ENCODE peak calls at places on chromosomes 7 and 10, in ten cellular contexts. One of them, this sample, is unnamed.

GRCh38 chr10:87038286-87038717 is 18.2 kb downstream of the FAM25A start:
- DNase-seq in stimulated activated CD8-positive, alpha-beta memory T cell treated with anti-CD3 and anti-CD28 coated beads, Interleukin-12 subunit alpha, Interleukin-12 subunit beta, amount 100 ng/mL, for 1 hour: no peak
- DNase-seq in GM10248: no peak
- DNase-seq in NCI-H524 treated with DMSO at 0.1 percent for 48 hours: no peak
- DNase-seq in RPMI8226: no peak
- DNase-seq in stimulated activated CD4-positive, alpha-beta T cell treated with anti-CD3 and anti-CD28 coated beads, Interleukin-12 subunit alpha, Interleukin-12 subunit beta, amount 100 ng/mL, for 4 hours: no peak
- DNase-seq in NCI-H510A treated with DMSO at 0.1 percent for 48 hours: no peak
- DNase-seq in CD4-positive, alpha-beta T cell: no peak
- DNase-seq in NCI-H1092 treated with DMSO at 0.1 percent for 48 hours: no peak
- DNase-seq in GOT3: no peak
- DNase-seq in this sample: no peak

GRCh38 chr10:91883549-91884542 is 25.4 kb downstream of the FGFBP3 start:
- DNase-seq in NCI-H1092 treated with DMSO at 0.1 percent for 48 hours: peak
- DNase-seq in GM10248: no peak
- DNase-seq in CD4-positive, alpha-beta T cell: no peak
- DNase-seq in GOT3: no peak
- DNase-seq in RPMI8226: peak
- DNase-seq in NCI-H510A treated with DMSO at 0.1 percent for 48 hours: peak
- DNase-seq in stimulated activated CD8-positive, alpha-beta memory T cell treated with anti-CD3 and anti-CD28 coated beads, Interleukin-12 subunit alpha, Interleukin-12 subunit beta, amount 100 ng/mL, for 1 hour: no peak
- DNase-seq in stimulated activated CD4-positive, alpha-beta T cell treated with anti-CD3 and anti-CD28 coated beads, Interleukin-12 subunit alpha, Interleukin-12 subunit beta, amount 100 ng/mL, for 4 hours: no peak
- DNase-seq in NCI-H524 treated with DMSO at 0.1 percent for 48 hours: no peak
- DNase-seq in this sample: no peak

GRCh38 chr10:118251791-118252190 is 90.3 kb downstream of the FAM204A start:
- DNase-seq in NCI-H510A treated with DMSO at 0.1 percent for 48 hours: no peak
- DNase-seq in stimulated activated CD4-positive, alpha-beta T cell treated with anti-CD3 and anti-CD28 coated beads, Interleukin-12 subunit alpha, Interleukin-12 subunit beta, amount 100 ng/mL, for 4 hours: no peak
- DNase-seq in GOT3: no peak
- DNase-seq in RPMI8226: no peak
- DNase-seq in NCI-H1092 treated with DMSO at 0.1 percent for 48 hours: no peak
- DNase-seq in GM10248: no peak
- DNase-seq in CD4-positive, alpha-beta T cell: no peak
- DNase-seq in NCI-H524 treated with DMSO at 0.1 percent for 48 hours: no peak
- DNase-seq in stimulated activated CD8-positive, alpha-beta memory T cell treated with anti-CD3 and anti-CD28 coated beads, Interleukin-12 subunit alpha, Interleukin-12 subunit beta, amount 100 ng/mL, for 1 hour: no peak
- DNase-seq in this sample: no peak

GRCh38 chr7:77765906-77766800 is 32.1 kb downstream of the TMEM60 start:
- DNase-seq in stimulated activated CD8-positive, alpha-beta memory T cell treated with anti-CD3 and anti-CD28 coated beads, Interleukin-12 subunit alpha, Interleukin-12 subunit beta, amount 100 ng/mL, for 1 hour: no peak
- DNase-seq in GM10248: no peak
- DNase-seq in CD4-positive, alpha-beta T cell: no peak
- DNase-seq in NCI-H510A treated with DMSO at 0.1 percent for 48 hours: no peak
- DNase-seq in NCI-H1092 treated with DMSO at 0.1 percent for 48 hours: no peak
- DNase-seq in stimulated activated CD4-positive, alpha-beta T cell treated with anti-CD3 and anti-CD28 coated beads, Interleukin-12 subunit alpha, Interleukin-12 subunit beta, amount 100 ng/mL, for 4 hours: no peak
- DNase-seq in GOT3: no peak
- DNase-seq in RPMI8226: no peak
- DNase-seq in NCI-H524 treated with DMSO at 0.1 percent for 48 hours: no peak
- DNase-seq in this sample: no peak

GRCh38 chr10:6053816-6054581 is 8.2 kb downstream of the IL2RA start:
- DNase-seq in RPMI8226: no peak
- DNase-seq in NCI-H510A treated with DMSO at 0.1 percent for 48 hours: no peak
- DNase-seq in stimulated activated CD4-positive, alpha-beta T cell treated with anti-CD3 and anti-CD28 coated beads, Interleukin-12 subunit alpha, Interleukin-12 subunit beta, amount 100 ng/mL, for 4 hours: no peak
- DNase-seq in NCI-H524 treated with DMSO at 0.1 percent for 48 hours: no peak
- DNase-seq in stimulated activated CD8-positive, alpha-beta memory T cell treated with anti-CD3 and anti-CD28 coated beads, Interleukin-12 subunit alpha, Interleukin-12 subunit beta, amount 100 ng/mL, for 1 hour: no peak
- DNase-seq in GM10248: no peak
- DNase-seq in GOT3: no peak
- DNase-seq in NCI-H1092 treated with DMSO at 0.1 percent for 48 hours: no peak
- DNase-seq in CD4-positive, alpha-beta T cell: no peak
- DNase-seq in this sample: peak

GRCh38 chr10:69348824-69349541 is 67.7 kb downstream of the TACR2 start:
- DNase-seq in NCI-H524 treated with DMSO at 0.1 percent for 48 hours: no peak
- DNase-seq in GOT3: peak
- DNase-seq in stimulated activated CD8-positive, alpha-beta memory T cell treated with anti-CD3 and anti-CD28 coated beads, Interleukin-12 subunit alpha, Interleukin-12 subunit beta, amount 100 ng/mL, for 1 hour: no peak
- DNase-seq in RPMI8226: no peak
- DNase-seq in NCI-H510A treated with DMSO at 0.1 percent for 48 hours: peak
- DNase-seq in CD4-positive, alpha-beta T cell: no peak
- DNase-seq in NCI-H1092 treated with DMSO at 0.1 percent for 48 hours: peak
- DNase-seq in stimulated activated CD4-positive, alpha-beta T cell treated with anti-CD3 and anti-CD28 coated beads, Interleukin-12 subunit alpha, Interleukin-12 subunit beta, amount 100 ng/mL, for 4 hours: no peak
- DNase-seq in GM10248: no peak
- DNase-seq in this sample: no peak

GRCh38 chr7:88072036-88072714 is 138.1 kb downstream of the ADAM22 start:
- DNase-seq in NCI-H510A treated with DMSO at 0.1 percent for 48 hours: no peak
- DNase-seq in GM10248: peak
- DNase-seq in CD4-positive, alpha-beta T cell: no peak
- DNase-seq in stimulated activated CD8-positive, alpha-beta memory T cell treated with anti-CD3 and anti-CD28 coated beads, Interleukin-12 subunit alpha, Interleukin-12 subunit beta, amount 100 ng/mL, for 1 hour: no peak
- DNase-seq in NCI-H524 treated with DMSO at 0.1 percent for 48 hours: no peak
- DNase-seq in stimulated activated CD4-positive, alpha-beta T cell treated with anti-CD3 and anti-CD28 coated beads, Interleukin-12 subunit alpha, Interleukin-12 subunit beta, amount 100 ng/mL, for 4 hours: no peak
- DNase-seq in GOT3: no peak
- DNase-seq in NCI-H1092 treated with DMSO at 0.1 percent for 48 hours: no peak
- DNase-seq in RPMI8226: no peak
- DNase-seq in this sample: no peak

GRCh38 chr10:58778966-58779365 is 266.3 kb downstream of the BICC1 start:
- DNase-seq in NCI-H510A treated with DMSO at 0.1 percent for 48 hours: no peak
- DNase-seq in NCI-H524 treated with DMSO at 0.1 percent for 48 hours: no peak
- DNase-seq in stimulated activated CD8-positive, alpha-beta memory T cell treated with anti-CD3 and anti-CD28 coated beads, Interleukin-12 subunit alpha, Interleukin-12 subunit beta, amount 100 ng/mL, for 1 hour: no peak
- DNase-seq in stimulated activated CD4-positive, alpha-beta T cell treated with anti-CD3 and anti-CD28 coated beads, Interleukin-12 subunit alpha, Interleukin-12 subunit beta, amount 100 ng/mL, for 4 hours: no peak
- DNase-seq in CD4-positive, alpha-beta T cell: no peak
- DNase-seq in GOT3: no peak
- DNase-seq in NCI-H1092 treated with DMSO at 0.1 percent for 48 hours: no peak
- DNase-seq in RPMI8226: no peak
- DNase-seq in GM10248: no peak
- DNase-seq in this sample: no peak

GRCh38 chr7:77887567-77887966 is 89.0 kb downstream of the PHTF2 start:
- DNase-seq in RPMI8226: no peak
- DNase-seq in stimulated activated CD8-positive, alpha-beta memory T cell treated with anti-CD3 and anti-CD28 coated beads, Interleukin-12 subunit alpha, Interleukin-12 subunit beta, amount 100 ng/mL, for 1 hour: no peak
- DNase-seq in GOT3: no peak
- DNase-seq in stimulated activated CD4-positive, alpha-beta T cell treated with anti-CD3 and anti-CD28 coated beads, Interleukin-12 subunit alpha, Interleukin-12 subunit beta, amount 100 ng/mL, for 4 hours: no peak
- DNase-seq in NCI-H524 treated with DMSO at 0.1 percent for 48 hours: no peak
- DNase-seq in NCI-H1092 treated with DMSO at 0.1 percent for 48 hours: no peak
- DNase-seq in GM10248: no peak
- DNase-seq in CD4-positive, alpha-beta T cell: no peak
- DNase-seq in NCI-H510A treated with DMSO at 0.1 percent for 48 hours: no peak
- DNase-seq in this sample: no peak

GRCh38 chr7:130893441-130893894 is 159.5 kb upstream of the KLF14 start:
- DNase-seq in NCI-H1092 treated with DMSO at 0.1 percent for 48 hours: no peak
- DNase-seq in GOT3: no peak
- DNase-seq in NCI-H524 treated with DMSO at 0.1 percent for 48 hours: no peak
- DNase-seq in GM10248: no peak
- DNase-seq in CD4-positive, alpha-beta T cell: no peak
- DNase-seq in stimulated activated CD4-positive, alpha-beta T cell treated with anti-CD3 and anti-CD28 coated beads, Interleukin-12 subunit alpha, Interleukin-12 subunit beta, amount 100 ng/mL, for 4 hours: no peak
- DNase-seq in RPMI8226: no peak
- DNase-seq in stimulated activated CD8-positive, alpha-beta memory T cell treated with anti-CD3 and anti-CD28 coated beads, Interleukin-12 subunit alpha, Interleukin-12 subunit beta, amount 100 ng/mL, for 1 hour: no peak
- DNase-seq in NCI-H510A treated with DMSO at 0.1 percent for 48 hours: no peak
- DNase-seq in this sample: no peak

GRCh38 chr10:21943633-21944265 is 59.8 kb downstream of the DNAJC1 start:
- DNase-seq in stimulated activated CD4-positive, alpha-beta T cell treated with anti-CD3 and anti-CD28 coated beads, Interleukin-12 subunit alpha, Interleukin-12 subunit beta, amount 100 ng/mL, for 4 hours: no peak
- DNase-seq in CD4-positive, alpha-beta T cell: no peak
- DNase-seq in GM10248: no peak
- DNase-seq in stimulated activated CD8-positive, alpha-beta memory T cell treated with anti-CD3 and anti-CD28 coated beads, Interleukin-12 subunit alpha, Interleukin-12 subunit beta, amount 100 ng/mL, for 1 hour: no peak
- DNase-seq in NCI-H524 treated with DMSO at 0.1 percent for 48 hours: no peak
- DNase-seq in NCI-H1092 treated with DMSO at 0.1 percent for 48 hours: no peak
- DNase-seq in RPMI8226: peak
- DNase-seq in NCI-H510A treated with DMSO at 0.1 percent for 48 hours: no peak
- DNase-seq in GOT3: no peak
- DNase-seq in this sample: no peak

GRCh38 chr10:115606081-115606480 is 512.9 kb downstream of the ATRNL1 start:
- DNase-seq in NCI-H510A treated with DMSO at 0.1 percent for 48 hours: no peak
- DNase-seq in CD4-positive, alpha-beta T cell: no peak
- DNase-seq in stimulated activated CD4-positive, alpha-beta T cell treated with anti-CD3 and anti-CD28 coated beads, Interleukin-12 subunit alpha, Interleukin-12 subunit beta, amount 100 ng/mL, for 4 hours: no peak
- DNase-seq in NCI-H524 treated with DMSO at 0.1 percent for 48 hours: no peak
- DNase-seq in NCI-H1092 treated with DMSO at 0.1 percent for 48 hours: no peak
- DNase-seq in stimulated activated CD8-positive, alpha-beta memory T cell treated with anti-CD3 and anti-CD28 coated beads, Interleukin-12 subunit alpha, Interleukin-12 subunit beta, amount 100 ng/mL, for 1 hour: no peak
- DNase-seq in RPMI8226: no peak
- DNase-seq in GM10248: no peak
- DNase-seq in GOT3: no peak
- DNase-seq in this sample: no peak

GRCh38 chr10:124152139-124152780 is 58.9 kb upstream of the CHST15 start:
- DNase-seq in NCI-H524 treated with DMSO at 0.1 percent for 48 hours: no peak
- DNase-seq in NCI-H510A treated with DMSO at 0.1 percent for 48 hours: peak
- DNase-seq in NCI-H1092 treated with DMSO at 0.1 percent for 48 hours: no peak
- DNase-seq in CD4-positive, alpha-beta T cell: no peak
- DNase-seq in RPMI8226: peak
- DNase-seq in GM10248: no peak
- DNase-seq in stimulated activated CD4-positive, alpha-beta T cell treated with anti-CD3 and anti-CD28 coated beads, Interleukin-12 subunit alpha, Interleukin-12 subunit beta, amount 100 ng/mL, for 4 hours: no peak
- DNase-seq in stimulated activated CD8-positive, alpha-beta memory T cell treated with anti-CD3 and anti-CD28 coated beads, Interleukin-12 subunit alpha, Interleukin-12 subunit beta, amount 100 ng/mL, for 1 hour: no peak
- DNase-seq in GOT3: peak
- DNase-seq in this sample: peak

GRCh38 chr7:92747041-92747835 is 89.1 kb downstream of the CDK6 start:
- DNase-seq in GM10248: no peak
- DNase-seq in stimulated activated CD4-positive, alpha-beta T cell treated with anti-CD3 and anti-CD28 coated beads, Interleukin-12 subunit alpha, Interleukin-12 subunit beta, amount 100 ng/mL, for 4 hours: no peak
- DNase-seq in CD4-positive, alpha-beta T cell: no peak
- DNase-seq in NCI-H1092 treated with DMSO at 0.1 percent for 48 hours: no peak
- DNase-seq in NCI-H510A treated with DMSO at 0.1 percent for 48 hours: no peak
- DNase-seq in NCI-H524 treated with DMSO at 0.1 percent for 48 hours: no peak
- DNase-seq in GOT3: no peak
- DNase-seq in RPMI8226: no peak
- DNase-seq in stimulated activated CD8-positive, alpha-beta memory T cell treated with anti-CD3 and anti-CD28 coated beads, Interleukin-12 subunit alpha, Interleukin-12 subunit beta, amount 100 ng/mL, for 1 hour: no peak
- DNase-seq in this sample: no peak

GRCh38 chr7:82778021-82778420 is 334.4 kb upstream of the CACNA2D1 start:
- DNase-seq in NCI-H510A treated with DMSO at 0.1 percent for 48 hours: no peak
- DNase-seq in CD4-positive, alpha-beta T cell: no peak
- DNase-seq in GOT3: no peak
- DNase-seq in NCI-H1092 treated with DMSO at 0.1 percent for 48 hours: no peak
- DNase-seq in GM10248: no peak
- DNase-seq in stimulated activated CD4-positive, alpha-beta T cell treated with anti-CD3 and anti-CD28 coated beads, Interleukin-12 subunit alpha, Interleukin-12 subunit beta, amount 100 ng/mL, for 4 hours: no peak
- DNase-seq in RPMI8226: no peak
- DNase-seq in stimulated activated CD8-positive, alpha-beta memory T cell treated with anti-CD3 and anti-CD28 coated beads, Interleukin-12 subunit alpha, Interleukin-12 subunit beta, amount 100 ng/mL, for 1 hour: no peak
- DNase-seq in NCI-H524 treated with DMSO at 0.1 percent for 48 hours: no peak
- DNase-seq in this sample: no peak

GRCh38 chr10:128451879-128452278 is 325.7 kb upstream of the MKI67 start:
- DNase-seq in GM10248: no peak
- DNase-seq in stimulated activated CD8-positive, alpha-beta memory T cell treated with anti-CD3 and anti-CD28 coated beads, Interleukin-12 subunit alpha, Interleukin-12 subunit beta, amount 100 ng/mL, for 1 hour: no peak
- DNase-seq in NCI-H1092 treated with DMSO at 0.1 percent for 48 hours: no peak
- DNase-seq in RPMI8226: no peak
- DNase-seq in NCI-H510A treated with DMSO at 0.1 percent for 48 hours: no peak
- DNase-seq in GOT3: no peak
- DNase-seq in NCI-H524 treated with DMSO at 0.1 percent for 48 hours: no peak
- DNase-seq in stimulated activated CD4-positive, alpha-beta T cell treated with anti-CD3 and anti-CD28 coated beads, Interleukin-12 subunit alpha, Interleukin-12 subunit beta, amount 100 ng/mL, for 4 hours: no peak
- DNase-seq in CD4-positive, alpha-beta T cell: no peak
- DNase-seq in this sample: peak

GRCh38 chr10:17343118-17343517 is 111.3 kb downstream of the ST8SIA6 start:
- DNase-seq in stimulated activated CD4-positive, alpha-beta T cell treated with anti-CD3 and anti-CD28 coated beads, Interleukin-12 subunit alpha, Interleukin-12 subunit beta, amount 100 ng/mL, for 4 hours: no peak
- DNase-seq in CD4-positive, alpha-beta T cell: no peak
- DNase-seq in GOT3: no peak
- DNase-seq in stimulated activated CD8-positive, alpha-beta memory T cell treated with anti-CD3 and anti-CD28 coated beads, Interleukin-12 subunit alpha, Interleukin-12 subunit beta, amount 100 ng/mL, for 1 hour: no peak
- DNase-seq in RPMI8226: no peak
- DNase-seq in NCI-H524 treated with DMSO at 0.1 percent for 48 hours: no peak
- DNase-seq in NCI-H1092 treated with DMSO at 0.1 percent for 48 hours: no peak
- DNase-seq in GM10248: no peak
- DNase-seq in NCI-H510A treated with DMSO at 0.1 percent for 48 hours: no peak
- DNase-seq in this sample: no peak

GRCh38 chr7:108413782-108414492 is 42.3 kb downstream of the NRCAM start:
- DNase-seq in NCI-H524 treated with DMSO at 0.1 percent for 48 hours: no peak
- DNase-seq in RPMI8226: no peak
- DNase-seq in GM10248: no peak
- DNase-seq in stimulated activated CD4-positive, alpha-beta T cell treated with anti-CD3 and anti-CD28 coated beads, Interleukin-12 subunit alpha, Interleukin-12 subunit beta, amount 100 ng/mL, for 4 hours: no peak
- DNase-seq in CD4-positive, alpha-beta T cell: no peak
- DNase-seq in GOT3: no peak
- DNase-seq in NCI-H510A treated with DMSO at 0.1 percent for 48 hours: no peak
- DNase-seq in stimulated activated CD8-positive, alpha-beta memory T cell treated with anti-CD3 and anti-CD28 coated beads, Interleukin-12 subunit alpha, Interleukin-12 subunit beta, amount 100 ng/mL, for 1 hour: no peak
- DNase-seq in NCI-H1092 treated with DMSO at 0.1 percent for 48 hours: no peak
- DNase-seq in this sample: no peak

GRCh38 chr7:36430881-36431280 is 41.2 kb downstream of the ANLN start:
- DNase-seq in RPMI8226: no peak
- DNase-seq in GM10248: no peak
- DNase-seq in NCI-H1092 treated with DMSO at 0.1 percent for 48 hours: no peak
- DNase-seq in GOT3: no peak
- DNase-seq in stimulated activated CD4-positive, alpha-beta T cell treated with anti-CD3 and anti-CD28 coated beads, Interleukin-12 subunit alpha, Interleukin-12 subunit beta, amount 100 ng/mL, for 4 hours: no peak
- DNase-seq in NCI-H510A treated with DMSO at 0.1 percent for 48 hours: no peak
- DNase-seq in CD4-positive, alpha-beta T cell: no peak
- DNase-seq in NCI-H524 treated with DMSO at 0.1 percent for 48 hours: no peak
- DNase-seq in stimulated activated CD8-positive, alpha-beta memory T cell treated with anti-CD3 and anti-CD28 coated beads, Interleukin-12 subunit alpha, Interleukin-12 subunit beta, amount 100 ng/mL, for 1 hour: no peak
- DNase-seq in this sample: no peak

GRCh38 chr10:119166564-119166963 is 1.1 kb upstream of the SFXN4 start:
- DNase-seq in NCI-H524 treated with DMSO at 0.1 percent for 48 hours: no peak
- DNase-seq in GOT3: no peak
- DNase-seq in CD4-positive, alpha-beta T cell: no peak
- DNase-seq in RPMI8226: no peak
- DNase-seq in NCI-H510A treated with DMSO at 0.1 percent for 48 hours: peak
- DNase-seq in stimulated activated CD8-positive, alpha-beta memory T cell treated with anti-CD3 and anti-CD28 coated beads, Interleukin-12 subunit alpha, Interleukin-12 subunit beta, amount 100 ng/mL, for 1 hour: no peak
- DNase-seq in stimulated activated CD4-positive, alpha-beta T cell treated with anti-CD3 and anti-CD28 coated beads, Interleukin-12 subunit alpha, Interleukin-12 subunit beta, amount 100 ng/mL, for 4 hours: no peak
- DNase-seq in GM10248: no peak
- DNase-seq in NCI-H1092 treated with DMSO at 0.1 percent for 48 hours: no peak
- DNase-seq in this sample: no peak

GRCh38 chr7:150379590-150380379 is 655 bp downstream of the ZNF775 start:
- DNase-seq in NCI-H510A treated with DMSO at 0.1 percent for 48 hours: peak
- DNase-seq in GM10248: no peak
- DNase-seq in GOT3: no peak
- DNase-seq in NCI-H524 treated with DMSO at 0.1 percent for 48 hours: no peak
- DNase-seq in RPMI8226: peak
- DNase-seq in stimulated activated CD8-positive, alpha-beta memory T cell treated with anti-CD3 and anti-CD28 coated beads, Interleukin-12 subunit alpha, Interleukin-12 subunit beta, amount 100 ng/mL, for 1 hour: no peak
- DNase-seq in CD4-positive, alpha-beta T cell: no peak
- DNase-seq in stimulated activated CD4-positive, alpha-beta T cell treated with anti-CD3 and anti-CD28 coated beads, Interleukin-12 subunit alpha, Interleukin-12 subunit beta, amount 100 ng/mL, for 4 hours: no peak
- DNase-seq in NCI-H1092 treated with DMSO at 0.1 percent for 48 hours: peak
- DNase-seq in this sample: no peak

GRCh38 chr7:155409980-155410379 is 47.9 kb upstream of the EN2 start:
- DNase-seq in RPMI8226: no peak
- DNase-seq in NCI-H1092 treated with DMSO at 0.1 percent for 48 hours: no peak
- DNase-seq in NCI-H524 treated with DMSO at 0.1 percent for 48 hours: no peak
- DNase-seq in GOT3: no peak
- DNase-seq in stimulated activated CD8-positive, alpha-beta memory T cell treated with anti-CD3 and anti-CD28 coated beads, Interleukin-12 subunit alpha, Interleukin-12 subunit beta, amount 100 ng/mL, for 1 hour: no peak
- DNase-seq in CD4-positive, alpha-beta T cell: no peak
- DNase-seq in NCI-H510A treated with DMSO at 0.1 percent for 48 hours: no peak
- DNase-seq in GM10248: no peak
- DNase-seq in stimulated activated CD4-positive, alpha-beta T cell treated with anti-CD3 and anti-CD28 coated beads, Interleukin-12 subunit alpha, Interleukin-12 subunit beta, amount 100 ng/mL, for 4 hours: no peak
- DNase-seq in this sample: no peak

GRCh38 chr10:1040133-1040532 is 8.8 kb downstream of the IDI1 start:
- DNase-seq in NCI-H510A treated with DMSO at 0.1 percent for 48 hours: no peak
- DNase-seq in NCI-H524 treated with DMSO at 0.1 percent for 48 hours: no peak
- DNase-seq in stimulated activated CD4-positive, alpha-beta T cell treated with anti-CD3 and anti-CD28 coated beads, Interleukin-12 subunit alpha, Interleukin-12 subunit beta, amount 100 ng/mL, for 4 hours: no peak
- DNase-seq in stimulated activated CD8-positive, alpha-beta memory T cell treated with anti-CD3 and anti-CD28 coated beads, Interleukin-12 subunit alpha, Interleukin-12 subunit beta, amount 100 ng/mL, for 1 hour: no peak
- DNase-seq in GOT3: no peak
- DNase-seq in NCI-H1092 treated with DMSO at 0.1 percent for 48 hours: no peak
- DNase-seq in GM10248: no peak
- DNase-seq in CD4-positive, alpha-beta T cell: no peak
- DNase-seq in RPMI8226: no peak
- DNase-seq in this sample: no peak

GRCh38 chr7:14020339-14020900 is 31.0 kb upstream of the ETV1 start:
- DNase-seq in NCI-H524 treated with DMSO at 0.1 percent for 48 hours: no peak
- DNase-seq in GM10248: no peak
- DNase-seq in GOT3: no peak
- DNase-seq in NCI-H1092 treated with DMSO at 0.1 percent for 48 hours: no peak
- DNase-seq in RPMI8226: no peak
- DNase-seq in stimulated activated CD8-positive, alpha-beta memory T cell treated with anti-CD3 and anti-CD28 coated beads, Interleukin-12 subunit alpha, Interleukin-12 subunit beta, amount 100 ng/mL, for 1 hour: no peak
- DNase-seq in CD4-positive, alpha-beta T cell: no peak
- DNase-seq in NCI-H510A treated with DMSO at 0.1 percent for 48 hours: no peak
- DNase-seq in stimulated activated CD4-positive, alpha-beta T cell treated with anti-CD3 and anti-CD28 coated beads, Interleukin-12 subunit alpha, Interleukin-12 subunit beta, amount 100 ng/mL, for 4 hours: no peak
- DNase-seq in this sample: no peak

GRCh38 chr7:28586736-28587135 is 174.4 kb downstream of the CREB5 start:
- DNase-seq in NCI-H524 treated with DMSO at 0.1 percent for 48 hours: no peak
- DNase-seq in GM10248: no peak
- DNase-seq in RPMI8226: no peak
- DNase-seq in NCI-H510A treated with DMSO at 0.1 percent for 48 hours: no peak
- DNase-seq in CD4-positive, alpha-beta T cell: no peak
- DNase-seq in stimulated activated CD8-positive, alpha-beta memory T cell treated with anti-CD3 and anti-CD28 coated beads, Interleukin-12 subunit alpha, Interleukin-12 subunit beta, amount 100 ng/mL, for 1 hour: no peak
- DNase-seq in stimulated activated CD4-positive, alpha-beta T cell treated with anti-CD3 and anti-CD28 coated beads, Interleukin-12 subunit alpha, Interleukin-12 subunit beta, amount 100 ng/mL, for 4 hours: no peak
- DNase-seq in GOT3: no peak
- DNase-seq in NCI-H1092 treated with DMSO at 0.1 percent for 48 hours: no peak
- DNase-seq in this sample: no peak

GRCh38 chr10:125940515-125940914 is 44.2 kb downstream of the FANK1 start:
- DNase-seq in CD4-positive, alpha-beta T cell: no peak
- DNase-seq in GOT3: no peak
- DNase-seq in NCI-H510A treated with DMSO at 0.1 percent for 48 hours: no peak
- DNase-seq in RPMI8226: no peak
- DNase-seq in GM10248: no peak
- DNase-seq in stimulated activated CD4-positive, alpha-beta T cell treated with anti-CD3 and anti-CD28 coated beads, Interleukin-12 subunit alpha, Interleukin-12 subunit beta, amount 100 ng/mL, for 4 hours: no peak
- DNase-seq in NCI-H1092 treated with DMSO at 0.1 percent for 48 hours: no peak
- DNase-seq in NCI-H524 treated with DMSO at 0.1 percent for 48 hours: no peak
- DNase-seq in stimulated activated CD8-positive, alpha-beta memory T cell treated with anti-CD3 and anti-CD28 coated beads, Interleukin-12 subunit alpha, Interleukin-12 subunit beta, amount 100 ng/mL, for 1 hour: no peak
- DNase-seq in this sample: no peak